ENCODE peak calls at places on chromosomes 7 and 10, in six cellular contexts. One of them, this sample, is unnamed.

GRCh38 chr7:108395442-108395841 is 60.8 kb downstream of the NRCAM start:
- DNase-seq in sigmoid colon: no peak
- DNase-seq in transverse colon: no peak
- DNase-seq in tibial nerve: no peak
- DNase-seq in ovary: no peak
- DNase-seq in A549: no peak
- DNase-seq in this sample: no peak

GRCh38 chr10:70695241-70696030 is 23.1 kb downstream of the ADAMTS14 start:
- DNase-seq in tibial nerve: no peak
- DNase-seq in transverse colon: no peak
- DNase-seq in ovary: no peak
- DNase-seq in A549: no peak
- DNase-seq in sigmoid colon: no peak
- DNase-seq in this sample: no peak

GRCh38 chr10:89553064-89553734 is 17.8 kb upstream of the SLC16A12 start:
- DNase-seq in A549: peak
- DNase-seq in tibial nerve: no peak
- DNase-seq in transverse colon: no peak
- DNase-seq in ovary: no peak
- DNase-seq in sigmoid colon: no peak
- DNase-seq in this sample: no peak

GRCh38 chr10:50874723-50875122 is 10.7 kb downstream of the A1CF start:
- DNase-seq in ovary: no peak
- DNase-seq in sigmoid colon: no peak
- DNase-seq in transverse colon: peak
- DNase-seq in tibial nerve: no peak
- DNase-seq in A549: no peak
- DNase-seq in this sample: no peak

GRCh38 chr10:110006358-110007170 is 1.2 kb upstream of the ADD3 start:
- DNase-seq in ovary: peak
- DNase-seq in A549: peak
- DNase-seq in transverse colon: peak
- DNase-seq in tibial nerve: peak
- DNase-seq in sigmoid colon: peak
- DNase-seq in this sample: peak

GRCh38 chr10:125146791-125147604 is 13.4 kb downstream of the CTBP2 start:
- DNase-seq in sigmoid colon: no peak
- DNase-seq in transverse colon: no peak
- DNase-seq in tibial nerve: no peak
- DNase-seq in A549: no peak
- DNase-seq in ovary: no peak
- DNase-seq in this sample: peak

GRCh38 chr7:91557789-91558396 is 293.7 kb downstream of the FZD1 start:
- DNase-seq in sigmoid colon: no peak
- DNase-seq in ovary: no peak
- DNase-seq in transverse colon: no peak
- DNase-seq in tibial nerve: peak
- DNase-seq in A549: peak
- DNase-seq in this sample: no peak

GRCh38 chr10:51683031-51683830 is 16.2 kb downstream of the CSTF2T start:
- DNase-seq in sigmoid colon: no peak
- DNase-seq in A549: no peak
- DNase-seq in tibial nerve: no peak
- DNase-seq in ovary: peak
- DNase-seq in transverse colon: no peak
- DNase-seq in this sample: no peak

GRCh38 chr10:132167041-132167674 is 19.6 kb upstream of the DPYSL4 start:
- DNase-seq in tibial nerve: no peak
- DNase-seq in ovary: no peak
- DNase-seq in A549: no peak
- DNase-seq in transverse colon: no peak
- DNase-seq in sigmoid colon: no peak
- DNase-seq in this sample: no peak

GRCh38 chr7:66735850-66736249 is 4.7 kb upstream of the RABGEF1 start:
- DNase-seq in tibial nerve: no peak
- DNase-seq in ovary: no peak
- DNase-seq in A549: no peak
- DNase-seq in sigmoid colon: no peak
- DNase-seq in transverse colon: no peak
- DNase-seq in this sample: no peak

GRCh38 chr10:110181911-110182310 is 25.5 kb upstream of the MXI1 start:
- DNase-seq in transverse colon: no peak
- DNase-seq in ovary: no peak
- DNase-seq in sigmoid colon: no peak
- DNase-seq in tibial nerve: no peak
- DNase-seq in A549: no peak
- DNase-seq in this sample: no peak

GRCh38 chr7:134315679-134316538 is 821 bp downstream of the SLC35B4 start:
- DNase-seq in sigmoid colon: no peak
- DNase-seq in A549: peak
- DNase-seq in transverse colon: no peak
- DNase-seq in tibial nerve: no peak
- DNase-seq in ovary: peak
- DNase-seq in this sample: peak

GRCh38 chr7:139109188-139109982 is at the start of gene ZC3HAV1:
- DNase-seq in tibial nerve: peak
- DNase-seq in ovary: peak
- DNase-seq in transverse colon: peak
- DNase-seq in sigmoid colon: peak
- DNase-seq in A549: peak
- DNase-seq in this sample: peak
- TF ChIP-seq POLR2A in tibial nerve: peak
- TF ChIP-seq POLR2A in ovary: peak
- TF ChIP-seq POLR2A in transverse colon: peak
- TF ChIP-seq POLR2A in sigmoid colon: peak
- TF ChIP-seq POLR2A in A549: peak
- TF ChIP-seq POLR2A in this sample: peak

DNA sequence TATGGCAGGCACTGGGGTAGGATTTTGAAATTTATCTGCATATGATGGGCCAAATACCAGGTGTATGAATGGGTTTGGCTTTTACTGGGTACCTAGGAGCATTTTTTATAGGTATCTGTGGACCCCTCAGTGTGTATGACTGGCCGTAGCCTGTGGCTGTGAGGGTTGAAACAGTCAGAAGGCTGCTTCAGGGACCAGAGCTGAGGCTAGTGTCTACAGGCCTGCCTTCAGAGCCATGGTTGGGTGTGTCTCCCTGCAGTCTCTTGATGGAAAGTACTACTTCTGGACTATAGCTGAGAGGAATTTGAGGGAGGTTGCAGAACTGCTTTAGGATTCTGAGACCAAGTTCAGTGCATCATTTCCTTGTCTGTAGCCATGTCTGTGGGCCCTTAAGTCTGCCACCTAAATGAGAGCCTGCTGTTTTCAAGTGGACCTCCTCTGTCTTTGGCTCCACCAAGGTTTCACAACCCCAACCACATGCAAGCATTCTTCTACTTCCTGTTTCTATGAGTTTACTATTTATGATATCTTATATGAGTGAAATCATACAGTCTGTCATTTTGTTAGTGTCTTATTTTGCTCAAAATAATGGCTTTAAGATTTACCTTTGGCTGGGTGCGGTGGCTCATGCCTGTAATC is 19.9 kb upstream of the ZNF138 start:
- DNase-seq in ovary: no peak
- DNase-seq in sigmoid colon: no peak
- DNase-seq in tibial nerve: no peak
- DNase-seq in A549: no peak
- DNase-seq in transverse colon: no peak
- DNase-seq in this sample: no peak
- TF ChIP-seq EP300 in ovary: no peak
- TF ChIP-seq EP300 in sigmoid colon: no peak
- TF ChIP-seq EP300 in tibial nerve: no peak
- TF ChIP-seq EP300 in A549: no peak
- TF ChIP-seq EP300 in transverse colon: no peak
- TF ChIP-seq EP300 in this sample: no peak

DNA sequence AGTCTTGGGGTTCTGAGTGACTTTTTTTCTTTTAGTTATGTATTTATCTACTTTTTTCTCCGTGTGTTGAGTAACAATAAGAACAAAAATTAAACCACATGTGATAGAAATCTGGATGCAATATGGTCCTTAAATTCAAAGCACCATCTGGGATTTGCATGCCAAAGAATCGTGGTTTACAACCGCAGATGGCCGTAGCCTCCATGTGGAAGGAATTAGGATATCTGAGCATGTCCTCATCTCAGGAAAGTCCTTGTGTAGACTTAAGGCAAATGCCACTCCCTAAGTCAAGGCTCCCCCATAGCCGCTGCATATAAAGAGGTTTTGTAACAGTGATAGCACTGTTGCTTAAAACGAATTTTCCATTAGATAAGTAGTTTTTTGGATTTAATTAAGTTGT is 304.0 kb downstream of the ZEB1 start:
- DNase-seq in transverse colon: no peak
- DNase-seq in A549: no peak
- DNase-seq in ovary: no peak
- DNase-seq in sigmoid colon: peak
- DNase-seq in tibial nerve: peak
- DNase-seq in this sample: no peak
- H3K27ac ChIP-seq in transverse colon: no peak
- H3K27ac ChIP-seq in A549: no peak
- H3K27ac ChIP-seq in ovary: no peak
- H3K27ac ChIP-seq in sigmoid colon: peak
- H3K27ac ChIP-seq in tibial nerve: peak
- H3K27ac ChIP-seq in this sample: no peak

GRCh38 chr7:42596737-42597136 is 315.1 kb downstream of the C7orf25 start:
- DNase-seq in sigmoid colon: no peak
- DNase-seq in transverse colon: no peak
- DNase-seq in ovary: no peak
- DNase-seq in tibial nerve: no peak
- DNase-seq in A549: no peak
- DNase-seq in this sample: no peak
- TF ChIP-seq POLR2A in sigmoid colon: no peak
- TF ChIP-seq POLR2A in transverse colon: no peak
- TF ChIP-seq POLR2A in ovary: no peak
- TF ChIP-seq POLR2A in tibial nerve: no peak
- TF ChIP-seq POLR2A in A549: no peak
- TF ChIP-seq POLR2A in this sample: no peak

GRCh38 chr7:44104880-44105771 is 981 bp downstream of the AEBP1 start:
- DNase-seq in A549: no peak
- DNase-seq in tibial nerve: peak
- DNase-seq in ovary: peak
- DNase-seq in sigmoid colon: peak
- DNase-seq in transverse colon: no peak
- DNase-seq in this sample: no peak
- TF ChIP-seq EP300 in A549: no peak
- TF ChIP-seq EP300 in tibial nerve: peak
- TF ChIP-seq EP300 in ovary: peak
- TF ChIP-seq EP300 in sigmoid colon: no peak
- TF ChIP-seq EP300 in transverse colon: no peak
- TF ChIP-seq EP300 in this sample: no peak

GRCh38 chr10:44982496-44982895 is 3.9 kb upstream of the DEPP1 start:
- DNase-seq in transverse colon: no peak
- DNase-seq in sigmoid colon: peak
- DNase-seq in A549: no peak
- DNase-seq in tibial nerve: no peak
- DNase-seq in ovary: peak
- DNase-seq in this sample: no peak
- H3K27ac ChIP-seq in transverse colon: peak
- H3K27ac ChIP-seq in sigmoid colon: peak
- H3K27ac ChIP-seq in A549: peak
- H3K27ac ChIP-seq in tibial nerve: peak
- H3K27ac ChIP-seq in ovary: no peak
- H3K27ac ChIP-seq in this sample: peak

GRCh38 chr7:100127866-100128601 is 1.3 kb downstream of the MBLAC1 start:
- DNase-seq in ovary: no peak
- DNase-seq in sigmoid colon: no peak
- DNase-seq in A549: no peak
- DNase-seq in tibial nerve: no peak
- DNase-seq in transverse colon: peak
- DNase-seq in this sample: no peak

GRCh38 chr7:100124301-100125229 is 2.2 kb upstream of the MBLAC1 start:
- DNase-seq in transverse colon: peak
- DNase-seq in ovary: no peak
- DNase-seq in tibial nerve: no peak
- DNase-seq in sigmoid colon: no peak
- DNase-seq in A549: no peak
- DNase-seq in this sample: no peak

GRCh38 chr7:100128602-100128963 is 1.8 kb downstream of the MBLAC1 start:
- DNase-seq in transverse colon: no peak
- DNase-seq in tibial nerve: no peak
- DNase-seq in ovary: no peak
- DNase-seq in A549: no peak
- DNase-seq in sigmoid colon: no peak
- DNase-seq in this sample: no peak

GRCh38 chr7:100126239-100126930 is 382 bp upstream of the MBLAC1 start:
- DNase-seq in A549: no peak
- DNase-seq in transverse colon: no peak
- DNase-seq in ovary: no peak
- DNase-seq in sigmoid colon: no peak
- DNase-seq in tibial nerve: no peak
- DNase-seq in this sample: no peak

GRCh38 chr7:100126931-100127865 is at the start of gene MBLAC1:
- DNase-seq in tibial nerve: peak
- DNase-seq in sigmoid colon: peak
- DNase-seq in ovary: peak
- DNase-seq in A549: peak
- DNase-seq in transverse colon: peak
- DNase-seq in this sample: peak
- TF ChIP-seq POLR2A in tibial nerve: no peak
- TF ChIP-seq POLR2A in sigmoid colon: peak
- TF ChIP-seq POLR2A in ovary: no peak
- TF ChIP-seq POLR2A in A549: peak
- TF ChIP-seq POLR2A in transverse colon: peak
- TF ChIP-seq POLR2A in this sample: peak

DNA sequence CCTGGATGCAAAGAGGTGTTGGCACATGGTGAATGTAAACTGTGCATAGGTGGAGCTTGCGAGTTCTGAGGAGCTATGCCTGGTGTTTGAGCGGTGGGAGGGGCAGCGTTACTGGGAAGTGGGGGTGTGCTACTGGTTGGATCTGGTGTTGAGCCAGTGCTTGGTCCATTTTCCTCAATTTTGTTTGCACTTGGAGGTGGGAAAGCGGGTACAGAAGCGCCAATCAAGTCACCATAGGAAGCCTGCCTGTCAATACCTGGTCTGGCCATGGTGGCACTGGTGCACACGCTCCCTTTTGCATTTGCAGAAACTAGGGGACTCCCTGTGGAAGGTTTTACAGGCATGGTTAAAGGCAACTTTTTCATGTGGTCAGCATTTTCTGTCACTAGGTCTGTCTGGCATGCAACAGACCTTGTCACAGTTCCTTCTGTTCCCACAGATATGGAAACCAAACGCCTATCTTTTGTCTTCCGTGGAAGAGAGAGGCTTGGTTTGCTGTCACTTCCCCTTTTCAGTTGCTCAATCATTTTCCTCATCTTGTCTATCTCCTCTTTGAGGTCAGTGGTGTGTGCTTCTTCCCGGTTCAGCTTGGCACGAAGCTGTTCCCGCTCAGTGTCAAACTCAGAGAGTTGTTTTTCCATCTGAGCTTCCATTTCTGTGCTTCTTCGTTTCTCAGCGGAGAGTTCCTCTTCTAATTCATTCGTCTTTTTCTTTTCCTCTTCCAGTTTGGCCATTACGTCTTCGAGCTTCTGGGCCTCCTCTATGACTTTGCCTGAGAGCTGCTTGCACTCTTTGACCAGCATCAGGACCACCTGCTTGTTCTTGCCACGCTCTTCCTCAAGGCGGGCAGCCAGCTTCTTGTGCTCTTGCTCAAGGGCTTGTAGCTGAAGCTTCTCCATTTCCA is 81.1 kb downstream of the CTTNBP2 start:
- DNase-seq in sigmoid colon: no peak
- DNase-seq in A549: no peak
- DNase-seq in tibial nerve: no peak
- DNase-seq in transverse colon: peak
- DNase-seq in ovary: no peak
- DNase-seq in this sample: peak
- TF ChIP-seq EP300 in sigmoid colon: no peak
- TF ChIP-seq EP300 in A549: no peak
- TF ChIP-seq EP300 in tibial nerve: peak
- TF ChIP-seq EP300 in transverse colon: no peak
- TF ChIP-seq EP300 in ovary: no peak
- TF ChIP-seq EP300 in this sample: no peak